ENCODE peak calls at places on chromosomes 12 and 14, in five cellular contexts. T is CD8-positive, alpha-beta T cell; O is tibial artery; N is endothelial cell of umbilical vein; H is Peyer's patch. L is an unnamed sample. For H3K4me1, the result is how much of the 10 kb centered on the place peaks cover.

GRCh38 chr12:27970981-27971489 is 1.5 kb downstream of the PTHLH start:
- DNase-seq in T (no peak), O (no peak), N (no peak), H (no peak), L (no peak)

GRCh38 chr14:96944297-96944696 is 147.1 kb downstream of the VRK1 start:
- DNase-seq in T (no peak), O (no peak), N (no peak), H (no peak), L (no peak)

GRCh38 chr12:3280967-3281366 is 203.8 kb downstream of the TSPAN9 start:
- DNase-seq in T (no peak), O (no peak), N (no peak), H (no peak), L (no peak)

GRCh38 chr12:34601689-34602088 is 579.4 kb downstream of the ALG10 start:
- DNase-seq in T (no peak), O (peak), N (no peak), H (peak), L (no peak)

GRCh38 chr14:55607386-55607785 is 27.4 kb downstream of the KTN1 start:
- DNase-seq in T (no peak), O (no peak), N (peak), H (no peak), L (no peak)

GRCh38 chr12:46160081-46160980 is 108.5 kb downstream of the SLC38A1 start:
- DNase-seq in T (no peak), O (peak), N (no peak), H (no peak), L (no peak)

GRCh38 chr12:65779091-65779642 is 45.1 kb upstream of the HMGA2 start:
- DNase-seq in T (no peak), O (no peak), N (peak), H (no peak), L (no peak)

GRCh38 chr12:4148418-4149056 is 125.0 kb upstream of the CCND2 start:
- DNase-seq in T (peak), O (peak), N (no peak), H (peak), L (peak)

GRCh38 chr12:104573-105081 is 38.1 kb downstream of the IQSEC3 start:
- DNase-seq in T (no peak), O (peak), N (no peak), H (no peak), L (peak)

GRCh38 chr14:80867091-80867490 is 74.4 kb downstream of the CEP128 start:
- DNase-seq in T (no peak), O (no peak), N (no peak), H (no peak), L (no peak)

GRCh38 chr12:119328111-119328510 is 6.4 kb upstream of the CCDC60 start:
- DNase-seq in T (no peak), O (no peak), N (no peak), H (no peak), L (no peak)

GRCh38 chr14:95218006-95218405 is 60.7 kb upstream of the DICER1 start:
- DNase-seq in T (no peak), O (no peak), N (no peak), H (no peak), L (no peak)

GRCh38 chr14:39426605-39427004 is 5.6 kb downstream of the FBXO33 start:
- DNase-seq in T (no peak), O (no peak), N (peak), H (no peak), L (no peak)

GRCh38 chr14:63964063-63964462 is 111.3 kb downstream of the SYNE2 start:
- DNase-seq in T (no peak), O (no peak), N (no peak), H (no peak), L (no peak)

GRCh38 chr14:104714681-104715080 is 9.3 kb upstream of the ADSS1 start:
- DNase-seq in T (no peak), O (no peak), N (no peak), H (no peak), L (no peak)

GRCh38 chr12:87085286-87085685 is 829.1 kb upstream of the MGAT4C start:
- DNase-seq in T (no peak), O (no peak), N (no peak), H (no peak), L (no peak)

GRCh38 chr12:47734725-47735480 is 9.6 kb upstream of the ENDOU start:
- DNase-seq in T (no peak), O (no peak), N (no peak), H (no peak), L (no peak)

GRCh38 chr12:19826988-19827550 is 387.8 kb downstream of the AEBP2 start:
- DNase-seq in T (no peak), O (no peak), N (no peak), H (no peak), L (no peak)

GRCh38 chr14:80364274-80364673 is 153.0 kb upstream of the DIO2 start:
- DNase-seq in T (no peak), O (no peak), N (peak), H (no peak), L (no peak)

GRCh38 chr12:22978962-22979361 is 354.0 kb downstream of the ETNK1 start:
- DNase-seq in T (no peak), O (no peak), N (peak), H (no peak), L (no peak)

DNA sequence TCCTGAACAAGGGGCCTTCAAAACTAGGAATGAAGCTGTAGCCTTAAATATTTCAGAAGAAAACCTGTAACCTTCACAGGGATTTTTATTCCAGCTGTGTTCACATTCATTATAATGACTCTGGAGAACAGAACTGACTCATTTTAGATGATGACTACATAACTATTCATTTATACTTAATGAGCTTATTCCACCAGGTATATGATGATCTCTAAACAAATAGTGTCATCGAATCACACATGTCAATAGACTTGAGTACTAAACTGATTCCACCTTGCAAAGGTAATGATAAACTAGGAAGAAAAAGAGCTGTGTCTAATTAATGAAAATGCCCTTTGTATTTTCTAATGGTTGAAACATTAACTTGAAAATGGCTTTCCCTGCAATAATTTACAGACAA is 433.2 kb downstream of the PDZRN4 start:
- DNase-seq in T (no peak), O (no peak), N (no peak), H (no peak), L (no peak)
- H3K4me1 ChIP-seq in T (under half), O (under half), N (under half), H (under half), L (under half)

GRCh38 chr12:6925239-6925542 is 2.6 kb upstream of the ATN1 start:
- DNase-seq in T (no peak), O (no peak), N (no peak), H (no peak), L (no peak)

GRCh38 chr12:6925543-6926279 is 2.0 kb upstream of the ATN1 start:
- DNase-seq in T (no peak), O (peak), N (peak), H (peak), L (no peak)

GRCh38 chr12:6928703-6929407 is 1.1 kb downstream of the ATN1 start:
- DNase-seq in T (no peak), O (no peak), N (no peak), H (no peak), L (no peak)

GRCh38 chr12:6927999-6928702 is 392 bp downstream of the ATN1 start:
- DNase-seq in T (no peak), O (no peak), N (no peak), H (peak), L (no peak)

GRCh38 chr12:6927379-6927991 is at the start of gene ATN1:
- DNase-seq in T (peak), O (peak), N (peak), H (peak), L (peak)
- H3K4me1 ChIP-seq in T (under half), O (half or more), N (under half), H (under half), L (under half)

GRCh38 chr14:75257241-75257640 is 21.4 kb upstream of the FOS start:
- DNase-seq in T (no peak), O (peak), N (peak), H (no peak), L (no peak)
- H3K4me1 ChIP-seq in T (under half), O (under half), N (under half), H (under half), L (under half)

GRCh38 chr12:59084758-59085383 is 164.6 kb upstream of the LRIG3 start:
- DNase-seq in T (no peak), O (no peak), N (peak), H (no peak), L (no peak)
- H3K4me1 ChIP-seq in T (under half), O (under half), N (under half), H (under half), L (under half)

DNA sequence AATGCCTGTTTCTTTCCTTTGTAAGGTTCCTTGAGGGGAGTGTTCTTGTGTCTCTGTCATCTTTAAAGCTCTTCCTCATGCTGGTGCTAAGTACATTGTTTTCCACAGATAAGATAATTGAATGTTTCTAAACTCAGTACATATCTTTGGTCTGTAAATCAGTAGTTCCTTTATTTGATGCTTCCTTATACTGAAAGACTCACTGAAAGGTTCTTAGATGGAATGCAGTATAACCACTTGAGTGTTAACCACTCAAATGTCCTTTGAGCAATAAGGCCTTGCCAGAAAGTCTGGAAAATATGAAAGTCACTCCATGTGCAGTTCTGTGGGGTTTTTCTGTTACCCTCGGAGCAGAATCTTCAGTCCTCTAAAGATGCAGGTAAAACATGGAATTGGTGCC is 23.0 kb upstream of the RNU6-8 start:
- DNase-seq in T (no peak), O (no peak), N (no peak), H (no peak), L (no peak)
- H3K4me1 ChIP-seq in T (under half), O (under half), N (under half), H (under half), L (under half)

DNA sequence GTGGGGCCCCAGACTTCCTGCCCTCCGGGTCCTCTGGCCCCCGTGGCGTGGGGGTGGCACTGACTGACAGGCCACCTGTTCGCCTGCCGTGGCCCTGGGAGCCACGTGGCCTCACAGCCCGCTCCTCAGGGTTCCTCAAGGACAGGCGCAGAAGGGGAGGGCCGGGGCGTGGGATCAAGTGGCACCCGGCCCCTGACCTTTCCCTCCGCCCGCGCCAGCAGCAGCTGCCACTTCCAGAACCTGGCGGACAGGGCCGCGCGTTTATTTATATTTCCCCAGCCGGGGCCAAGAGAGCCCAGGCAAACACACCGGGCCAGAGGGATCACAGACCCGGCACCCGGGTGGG is 92.6 kb downstream of the RFLNA start:
- DNase-seq in T (no peak), O (peak), N (peak), H (no peak), L (no peak)
- H3K4me1 ChIP-seq in T (under half), O (half or more), N (half or more), H (under half), L (under half)

GRCh38 chr12:124298685-124299410 is 4.0 kb downstream of the RFLNA start:
- DNase-seq in T (no peak), O (no peak), N (no peak), H (no peak), L (no peak)
- H3K4me1 ChIP-seq in T (under half), O (under half), N (under half), H (under half), L (under half)

DNA sequence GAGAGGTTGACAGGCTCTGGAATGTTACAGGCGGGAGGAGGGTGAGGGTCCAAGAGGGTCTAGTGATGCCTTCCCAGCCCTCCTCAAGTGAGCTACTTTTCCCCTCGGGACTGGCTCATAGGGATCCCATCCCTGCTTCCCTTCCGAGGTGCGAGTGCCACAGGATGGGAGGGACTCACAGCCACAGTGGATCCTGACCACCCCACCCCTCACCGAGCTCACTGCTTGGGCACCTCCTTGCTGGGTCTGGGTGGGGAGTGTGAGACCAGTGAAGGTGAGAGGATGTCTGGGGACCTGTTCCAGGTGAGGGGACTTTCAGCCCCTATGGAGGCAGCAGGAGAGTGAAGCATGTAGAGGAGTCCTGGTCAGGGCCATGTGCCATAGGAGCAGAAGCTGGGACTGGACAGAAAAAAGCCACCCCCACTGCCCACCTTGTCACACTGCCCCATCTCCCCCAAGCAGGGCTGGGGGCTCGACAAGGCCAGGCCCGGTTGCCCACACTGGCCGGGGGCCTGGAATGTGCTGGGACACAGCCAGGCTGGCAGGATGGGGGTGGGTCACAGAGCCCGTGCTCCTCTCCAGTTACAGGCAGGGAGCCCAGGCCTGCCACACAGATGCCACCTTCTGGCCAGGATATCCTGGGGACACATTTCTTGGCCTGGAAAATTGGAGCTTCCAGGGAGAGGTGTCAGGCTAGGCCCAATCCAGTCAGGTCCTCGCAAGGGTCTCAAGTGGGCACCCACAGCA is 1.7 kb upstream of the TNS2 start:
- DNase-seq in T (no peak), O (peak), N (peak), H (peak), L (no peak)
- H3K4me1 ChIP-seq in T (under half), O (half or more), N (half or more), H (under half), L (under half)